ENCODE peak calls at places on chromosomes 5 and 9, in seven cellular contexts. C, N, F, S, G, W and L are unnamed samples. For H3K9me3, the result is how much of the 10 kb centered on the place peaks cover.

GRCh38 chr9:88643931-88644330 is 109.0 kb downstream of the NXNL2 start:
- DNase-seq in C (no peak), N (no peak), F (no peak), S (no peak), G (no peak), W (no peak), L (no peak)

GRCh38 chr5:152052470-152052869 is 127.8 kb upstream of the GLRA1 start:
- DNase-seq in C (no peak), N (no peak), F (no peak), S (no peak), G (no peak), W (no peak), L (no peak)

GRCh38 chr5:96857924-96858323 is 18.4 kb upstream of the ERAP2 start:
- DNase-seq in C (no peak), N (no peak), F (no peak), S (no peak), G (no peak), W (no peak), L (no peak)

GRCh38 chr5:163963881-163964280 is 458.5 kb downstream of the MAT2B start:
- DNase-seq in C (no peak), N (no peak), F (no peak), S (no peak), G (no peak), W (no peak), L (no peak)

GRCh38 chr5:39405489-39405888 is 19.3 kb downstream of the DAB2 start:
- DNase-seq in C (no peak), N (no peak), F (no peak), S (no peak), G (no peak), W (no peak), L (no peak)

GRCh38 chr5:120446068-120446492 is 18.0 kb upstream of the PRR16 start:
- DNase-seq in C (no peak), N (no peak), F (no peak), S (no peak), G (no peak), W (no peak), L (no peak)

GRCh38 chr5:91266184-91266705 is 116.9 kb downstream of the ARRDC3 start:
- DNase-seq in C (no peak), N (no peak), F (no peak), S (no peak), G (no peak), W (peak), L (no peak)

GRCh38 chr9:118222375-118222774 is 518.2 kb downstream of the TLR4 start:
- DNase-seq in C (no peak), N (no peak), F (no peak), S (no peak), G (no peak), W (peak), L (no peak)

GRCh38 chr9:128094166-128094949 is 26.3 kb downstream of the SLC25A25 start:
- DNase-seq in C (peak), N (peak), F (peak), S (peak), G (peak), W (peak), L (peak)

GRCh38 chr5:131252824-131253171 is 11.1 kb upstream of the CDC42SE2 start:
- DNase-seq in C (peak), N (no peak), F (no peak), S (no peak), G (peak), W (no peak), L (no peak)

GRCh38 chr5:160467555-160468418 is 46.1 kb downstream of the PTTG1 start:
- DNase-seq in C (peak), N (peak), F (peak), S (peak), G (peak), W (peak), L (peak)

GRCh38 chr9:115327441-115328122 is 209.6 kb upstream of the TNC start:
- DNase-seq in C (no peak), N (peak), F (no peak), S (no peak), G (no peak), W (no peak), L (no peak)

GRCh38 chr9:34566191-34566849 is 23.2 kb downstream of the CNTFR start:
- DNase-seq in C (no peak), N (no peak), F (no peak), S (no peak), G (no peak), W (no peak), L (no peak)

GRCh38 chr5:32017638-32018429 is 156.3 kb downstream of the GOLPH3 start:
- DNase-seq in C (no peak), N (no peak), F (no peak), S (no peak), G (peak), W (no peak), L (peak)

GRCh38 chr5:160242140-160242539 is 12.8 kb downstream of the FABP6 start:
- DNase-seq in C (no peak), N (no peak), F (no peak), S (no peak), G (no peak), W (no peak), L (no peak)

DNA sequence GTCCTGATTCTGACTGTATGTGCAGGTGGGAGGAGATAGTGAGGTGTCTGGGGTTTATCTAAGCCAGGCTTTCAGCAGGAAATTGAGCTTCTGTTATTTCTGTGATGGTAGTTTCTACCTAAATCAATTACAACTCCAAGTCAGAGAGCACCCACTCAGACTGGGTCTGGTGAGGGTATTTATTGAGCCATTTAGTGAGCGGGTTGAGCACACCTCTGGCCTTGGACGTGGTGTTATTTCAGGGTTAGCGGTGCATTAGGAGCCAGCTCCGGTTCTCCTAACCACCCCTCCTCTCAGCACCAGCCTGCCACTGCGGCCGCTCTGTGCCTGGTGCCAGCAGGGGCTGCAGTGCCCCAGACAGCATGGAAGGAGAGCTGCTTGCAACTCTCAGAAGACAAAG is 238.9 kb downstream of the CACNA1B start:
- DNase-seq in C (peak), N (no peak), F (no peak), S (no peak), G (no peak), W (no peak), L (no peak)
- H3K9me3 ChIP-seq in C (under half), N (under half), F (under half), S (under half), G (under half), W (under half), L (under half)

GRCh38 chr9:73893230-73893629 is 603.9 kb upstream of the RORB start:
- DNase-seq in C (no peak), N (no peak), F (no peak), S (no peak), G (no peak), W (no peak), L (no peak)

GRCh38 chr9:73896061-73896460 is 601.1 kb upstream of the RORB start:
- DNase-seq in C (no peak), N (no peak), F (no peak), S (no peak), G (no peak), W (no peak), L (no peak)

GRCh38 chr9:73889023-73889422 is 608.1 kb upstream of the RORB start:
- DNase-seq in C (no peak), N (no peak), F (no peak), S (no peak), G (no peak), W (no peak), L (no peak)

DNA sequence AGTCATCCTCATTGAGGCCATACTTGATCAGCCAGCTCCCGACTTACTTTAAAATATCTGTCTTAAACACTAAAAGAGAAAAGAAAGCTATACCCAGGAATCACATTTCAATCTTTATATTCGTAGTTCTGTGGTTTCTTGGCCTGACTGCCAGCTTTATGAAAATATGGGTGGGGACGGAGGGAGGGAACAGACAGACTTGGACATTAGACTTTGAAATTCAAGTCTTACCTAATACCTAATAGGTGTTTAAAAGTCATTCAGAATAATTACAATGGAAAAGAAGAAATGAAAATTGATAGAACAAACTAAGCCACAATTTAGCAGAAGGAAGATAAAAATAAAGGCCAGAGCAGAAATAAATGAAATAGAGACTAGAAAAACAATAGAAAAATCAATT is 604.8 kb upstream of the RORB start:
- DNase-seq in C (no peak), N (no peak), F (no peak), S (no peak), G (no peak), W (no peak), L (no peak)
- H3K27ac ChIP-seq in C (no peak), N (no peak), F (no peak), S (no peak), G (no peak), W (no peak), L (no peak)

DNA sequence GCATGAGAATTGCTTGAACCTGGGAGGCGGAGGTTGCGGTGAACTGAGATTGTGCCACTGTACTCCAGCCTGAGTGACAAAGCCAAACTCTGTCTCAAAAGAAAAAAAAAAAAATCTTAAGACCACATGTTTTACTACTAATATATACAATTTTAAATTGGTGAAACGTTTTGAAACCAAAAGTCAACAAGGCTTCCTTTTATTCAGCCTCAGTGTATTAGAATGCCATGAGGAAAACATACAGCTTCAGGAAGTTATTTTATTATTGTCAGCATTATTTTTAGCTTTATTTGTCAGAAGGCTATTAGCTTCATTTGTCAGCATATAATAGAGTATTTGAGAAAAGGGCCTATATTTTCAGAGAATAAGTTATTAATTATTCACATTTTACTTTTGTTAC is 163.9 kb upstream of the SH3GL2 start:
- DNase-seq in C (no peak), N (no peak), F (no peak), S (no peak), G (no peak), W (no peak), L (no peak)
- H3K9me3 ChIP-seq in C (under half), N (under half), F (under half), S (under half), G (under half), W (under half), L (under half)

GRCh38 chr9:113590389-113590788 is 126.9 kb downstream of the RGS3 start:
- DNase-seq in C (no peak), N (no peak), F (no peak), S (no peak), G (no peak), W (no peak), L (no peak)

GRCh38 chr9:113589890-113590289 is 126.4 kb downstream of the RGS3 start:
- DNase-seq in C (no peak), N (no peak), F (no peak), S (no peak), G (peak), W (peak), L (no peak)

GRCh38 chr9:113588936-113589335 is 125.4 kb downstream of the RGS3 start:
- DNase-seq in C (no peak), N (no peak), F (no peak), S (no peak), G (no peak), W (no peak), L (no peak)

GRCh38 chr9:113588242-113588810 is 124.8 kb downstream of the RGS3 start:
- DNase-seq in C (no peak), N (no peak), F (no peak), S (no peak), G (peak), W (no peak), L (no peak)

GRCh38 chr9:113589407-113589806 is 125.9 kb downstream of the RGS3 start:
- DNase-seq in C (no peak), N (no peak), F (no peak), S (peak), G (peak), W (no peak), L (no peak)
- H3K27ac ChIP-seq in C (peak), N (no peak), F (peak), S (no peak), G (peak), W (peak), L (peak)

GRCh38 chr5:180938294-180938693 is 39.3 kb downstream of the BTNL8 start:
- DNase-seq in C (no peak), N (no peak), F (no peak), S (no peak), G (no peak), W (no peak), L (no peak)

GRCh38 chr5:180932660-180933059 is 33.7 kb downstream of the BTNL8 start:
- DNase-seq in C (no peak), N (no peak), F (no peak), S (no peak), G (no peak), W (no peak), L (no peak)

DNA sequence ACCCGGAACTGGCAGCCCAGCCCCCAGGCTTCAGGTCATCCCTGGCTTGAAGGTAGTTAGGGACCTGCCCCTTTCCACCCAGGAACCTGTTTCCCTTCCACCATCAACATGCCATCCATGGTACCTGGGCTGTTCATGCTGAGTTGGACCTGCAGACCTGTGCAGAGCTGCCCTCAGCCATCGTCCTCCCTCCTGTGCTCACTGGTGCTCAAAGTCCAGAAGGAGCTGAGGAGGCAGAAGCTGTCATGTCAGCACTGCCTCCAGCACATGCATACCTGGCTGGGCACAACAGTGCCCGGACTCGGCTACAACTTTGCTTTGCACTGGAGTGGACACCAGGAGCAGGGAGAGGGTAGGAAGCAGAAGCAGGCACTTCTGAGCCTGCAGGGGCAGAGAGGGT is 36.2 kb downstream of the BTNL8 start:
- DNase-seq in C (no peak), N (no peak), F (no peak), S (peak), G (no peak), W (no peak), L (no peak)
- H3K9me3 ChIP-seq in C (under half), N (under half), F (under half), S (under half), G (half or more), W (under half), L (under half)

GRCh38 chr5:18975624-18976023 is 1012.4 kb downstream of the CDH18 start:
- DNase-seq in C (no peak), N (no peak), F (no peak), S (no peak), G (no peak), W (no peak), L (no peak)

GRCh38 chr5:18972244-18972643 is 1015.8 kb downstream of the CDH18 start:
- DNase-seq in C (no peak), N (no peak), F (no peak), S (no peak), G (no peak), W (no peak), L (no peak)

DNA sequence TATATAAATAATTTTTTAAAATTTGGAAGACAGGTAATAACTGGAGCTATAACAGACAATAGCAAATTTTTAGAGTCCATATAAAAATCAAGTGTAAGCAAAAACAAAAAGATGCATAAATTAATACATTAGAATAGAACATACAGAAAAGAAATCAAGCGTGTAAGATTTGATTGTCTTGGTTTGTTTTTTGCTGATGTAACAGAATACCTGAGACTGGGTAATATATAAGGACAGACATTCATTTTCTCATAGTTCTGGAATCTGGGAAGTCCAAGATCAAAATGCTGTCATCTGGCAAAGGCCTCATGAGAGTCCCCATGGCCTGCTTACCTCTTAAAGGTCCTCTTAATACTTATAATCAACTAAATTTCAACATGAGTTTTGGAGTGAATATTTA is 1010.1 kb downstream of the CDH18 start:
- DNase-seq in C (no peak), N (no peak), F (no peak), S (no peak), G (no peak), W (no peak), L (no peak)
- H3K27ac ChIP-seq in C (no peak), N (no peak), F (no peak), S (no peak), G (no peak), W (no peak), L (no peak)

DNA sequence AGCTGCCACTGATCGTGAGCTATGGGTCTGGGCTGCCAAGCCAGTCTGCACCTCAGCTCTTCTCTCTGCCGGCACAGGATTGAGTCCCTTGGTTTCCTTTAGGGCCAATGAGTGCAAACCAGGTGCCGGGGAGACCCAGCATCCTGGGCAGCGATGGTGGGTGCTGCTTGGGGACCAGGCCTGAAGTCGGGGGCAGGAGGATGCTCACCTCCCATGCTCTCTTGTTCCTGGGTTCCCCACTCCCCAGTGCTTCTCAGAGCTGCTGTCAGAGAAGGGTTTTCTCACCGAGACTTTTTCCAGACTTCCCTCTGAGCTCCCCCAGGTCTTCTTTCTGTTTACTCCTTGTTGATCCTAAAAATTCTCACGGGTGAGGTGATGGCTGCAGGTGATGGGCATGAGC is 61.2 kb downstream of the IRX1 start:
- DNase-seq in C (peak), N (no peak), F (no peak), S (no peak), G (no peak), W (no peak), L (no peak)
- H3K9me3 ChIP-seq in C (under half), N (under half), F (under half), S (under half), G (under half), W (under half), L (under half)

GRCh38 chr5:116738270-116738947 is 163.8 kb upstream of the SEMA6A start:
- DNase-seq in C (no peak), N (no peak), F (no peak), S (no peak), G (no peak), W (no peak), L (no peak)
- H3K27ac ChIP-seq in C (no peak), N (no peak), F (no peak), S (no peak), G (no peak), W (no peak), L (no peak)

GRCh38 chr5:150097152-150097551 is 10.8 kb upstream of the CSF1R start:
- DNase-seq in C (no peak), N (no peak), F (no peak), S (no peak), G (no peak), W (no peak), L (no peak)

DNA sequence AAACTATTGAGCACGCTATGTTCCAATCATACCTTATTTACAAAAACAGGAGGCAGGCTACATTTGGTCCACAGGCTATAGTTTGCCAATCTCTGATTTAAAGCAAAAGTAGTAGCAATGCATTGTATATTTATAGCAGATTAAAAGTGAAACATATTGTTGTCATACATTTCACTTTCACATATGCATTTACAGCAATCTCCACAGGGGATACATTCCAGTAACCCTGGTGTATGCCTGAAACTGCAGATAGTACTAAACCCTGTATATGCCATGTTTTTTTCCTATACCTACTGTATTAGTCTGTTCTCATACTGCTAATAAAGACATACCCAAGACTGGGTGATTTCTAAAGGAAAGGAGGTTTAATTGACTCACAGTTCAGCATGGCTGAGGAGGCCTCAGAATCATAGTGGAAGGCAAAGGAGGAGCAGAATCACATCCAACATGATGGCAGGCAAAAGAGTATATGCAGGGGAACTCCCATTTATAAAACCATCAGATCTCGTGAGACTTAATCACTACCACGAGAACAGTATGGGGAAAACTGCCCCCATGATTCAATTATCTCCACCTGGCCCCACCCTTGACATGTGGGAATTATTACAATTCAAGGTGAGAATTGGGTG is 5.9 kb upstream of the CSF1R start:
- DNase-seq in C (no peak), N (no peak), F (no peak), S (no peak), G (no peak), W (no peak), L (no peak)
- H3K9me3 ChIP-seq in C (under half), N (under half), F (under half), S (under half), G (under half), W (under half), L (under half)

GRCh38 chr5:79694652-79695051 is 5.0 kb downstream of the CMYA5 start:
- DNase-seq in C (no peak), N (no peak), F (no peak), S (no peak), G (no peak), W (no peak), L (no peak)
- H3K27ac ChIP-seq in C (no peak), N (no peak), F (no peak), S (no peak), G (no peak), W (no peak), L (no peak)